ENCODE peak calls at places on chromosomes 6 and 20, in eight cellular contexts. W is osteocyte, Y is cardiac muscle cell, S is WTC11, M is ovary, F is PC-3, U is nephron progenitor cell, G is tibial artery. J is an unnamed sample.

GRCh38 chr6:138572200-138572875 is 73.0 kb upstream of the NHSL1 start:
- DNase-seq in G (peak), U (peak), Y (peak), M (peak), S (peak), W (no peak), F (peak), J (peak)

GRCh38 chr6:30060634-30060981 is 457 bp upstream of the POLR1H start:
- DNase-seq in U (peak), S (peak), Y (peak), W (no peak), G (peak), F (no peak), M (peak), J (peak)

GRCh38 chr20:7199867-7200266 is 432.4 kb downstream of the BMP2 start:
- DNase-seq in Y (no peak), W (no peak), S (no peak), U (no peak), F (no peak), G (no peak), M (no peak), J (no peak)

GRCh38 chr6:116388924-116389323 is 18.2 kb downstream of the DSE start:
- DNase-seq in M (no peak), W (no peak), U (no peak), S (no peak), Y (no peak), G (no peak), F (no peak), J (no peak)

GRCh38 chr6:16781348-16782169 is 20.3 kb upstream of the ATXN1 start:
- DNase-seq in U (no peak), G (no peak), M (no peak), F (peak), S (no peak), W (no peak), Y (no peak), J (no peak)

GRCh38 chr6:45717715-45718114 is 297.9 kb downstream of the CLIC5 start:
- DNase-seq in M (no peak), Y (no peak), S (no peak), W (no peak), G (no peak), U (no peak), F (no peak), J (no peak)

GRCh38 chr6:28923318-28924102 is at the start of gene TRIM27:
- DNase-seq in G (peak), F (peak), M (peak), W (peak), Y (peak), S (peak), U (peak), J (peak)

GRCh38 chr6:129844118-129844891 is 16.8 kb downstream of the TMEM244 start:
- DNase-seq in Y (peak), W (no peak), F (peak), S (no peak), G (no peak), M (no peak), U (peak), J (no peak)

GRCh38 chr20:62822788-62823651 is 6.2 kb downstream of the COL9A3 start:
- DNase-seq in U (peak), Y (no peak), M (no peak), F (peak), S (peak), W (no peak), G (no peak), J (peak)

GRCh38 chr6:69719602-69720193 is 77.1 kb downstream of the LMBRD1 start:
- DNase-seq in Y (peak), W (no peak), U (no peak), M (no peak), G (no peak), S (no peak), F (peak), J (peak)

GRCh38 chr6:102549221-102549874 is 1155.8 kb downstream of the GRIK2 start:
- DNase-seq in M (no peak), W (no peak), G (no peak), S (no peak), Y (no peak), F (peak), U (no peak), J (no peak)

GRCh38 chr20:50068041-50068651 is 44.8 kb downstream of the UBE2V1 start:
- DNase-seq in F (no peak), U (no peak), M (no peak), W (no peak), Y (no peak), S (no peak), G (no peak), J (no peak)

GRCh38 chr20:63074631-63075030 is 67.9 kb upstream of the BHLHE23 start:
- DNase-seq in W (no peak), G (no peak), Y (no peak), U (no peak), M (no peak), S (no peak), F (no peak), J (no peak)

GRCh38 chr6:42787018-42787611 is 5.3 kb downstream of the BICRAL start:
- DNase-seq in S (no peak), M (no peak), G (no peak), F (no peak), Y (no peak), U (peak), W (no peak), J (no peak)

GRCh38 chr6:49949062-49949461 is 14.9 kb downstream of the DEFB114 start:
- DNase-seq in M (no peak), G (no peak), S (no peak), Y (no peak), U (no peak), F (no peak), W (no peak), J (no peak)

GRCh38 chr20:52193886-52194545 is 2.4 kb upstream of the ZFP64 start:
- DNase-seq in U (no peak), F (no peak), W (peak), S (no peak), Y (no peak), M (no peak), G (no peak), J (no peak)

GRCh38 chr6:166460473-166461437 is 78.0 kb upstream of the MPC1 start:
- DNase-seq in F (no peak), S (no peak), Y (peak), U (no peak), W (no peak), G (no peak), M (no peak), J (no peak)

GRCh38 chr20:11144114-11144513 is 470.3 kb upstream of the JAG1 start:
- DNase-seq in F (no peak), G (no peak), U (no peak), Y (peak), M (no peak), S (no peak), W (no peak), J (no peak)

GRCh38 chr20:54382419-54382818 is 93.0 kb upstream of the DOK5 start:
- DNase-seq in Y (no peak), M (no peak), S (no peak), W (no peak), G (no peak), F (no peak), U (no peak), J (no peak)

GRCh38 chr6:107361568-107362270 is 97.6 kb downstream of the PDSS2 start:
- DNase-seq in M (no peak), F (peak), W (no peak), G (no peak), U (no peak), S (no peak), Y (peak), J (peak)

GRCh38 chr6:136646377-136646776 is 96.2 kb upstream of the MAP7 start:
- DNase-seq in U (no peak), S (no peak), W (no peak), M (no peak), G (no peak), F (no peak), Y (peak), J (no peak)

GRCh38 chr20:31595380-31595653 is 9.8 kb upstream of the ID1 start:
- DNase-seq in F (no peak), G (no peak), U (no peak), S (no peak), W (no peak), Y (no peak), M (no peak), J (no peak)

GRCh38 chr20:52410182-52410647 is 218.6 kb upstream of the ZFP64 start:
- DNase-seq in Y (peak), S (no peak), U (no peak), G (no peak), M (no peak), F (no peak), W (no peak), J (no peak)

GRCh38 chr20:62366370-62367135 is 559 bp downstream of the LAMA5 start:
- DNase-seq in Y (no peak), M (no peak), F (peak), U (peak), W (no peak), G (no peak), S (peak), J (peak)

GRCh38 chr20:34990661-34991214 is 35.1 kb downstream of the MYH7B start:
- DNase-seq in U (no peak), G (no peak), W (no peak), F (no peak), Y (no peak), S (no peak), M (no peak), J (no peak)

DNA sequence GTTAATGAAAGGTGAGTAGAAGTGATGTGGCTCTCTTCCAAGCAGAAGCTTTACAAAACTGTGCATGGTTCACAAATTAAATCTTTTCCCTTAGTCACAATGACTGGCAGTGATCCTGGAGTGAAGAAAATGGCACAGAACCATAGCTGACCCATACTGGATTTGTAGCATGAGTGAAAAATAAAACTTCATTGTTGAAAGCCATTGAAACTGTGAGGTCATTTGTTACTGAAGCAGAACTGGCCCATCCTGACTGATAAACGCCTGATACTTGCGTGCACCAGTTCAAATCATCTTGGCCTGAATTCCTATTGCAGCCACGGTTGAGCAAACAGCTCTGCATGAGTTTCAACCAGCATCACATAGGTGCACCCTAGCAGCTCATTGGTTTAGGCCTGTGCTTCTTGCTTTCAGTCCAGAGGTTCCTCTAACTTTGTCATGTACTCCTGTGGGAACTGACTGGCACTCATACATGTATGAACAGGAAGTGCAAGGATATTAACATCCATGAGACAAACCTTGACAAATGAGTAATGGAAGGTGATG is 40.5 kb downstream of the SAMD5 start:
- DNase-seq in U (no peak), Y (no peak), M (no peak), G (no peak), W (no peak), S (no peak), F (no peak), J (no peak)
- TF ChIP-seq CTCF in U (no peak), Y (no peak), M (no peak), G (no peak), W (no peak), S (no peak), F (no peak), J (no peak)

GRCh38 chr6:47736083-47736700 is 37.8 kb downstream of the ADGRF4 start:
- DNase-seq in U (no peak), G (no peak), S (no peak), F (peak), Y (no peak), W (no peak), M (no peak), J (no peak)

GRCh38 chr6:47734826-47735481 is 36.6 kb downstream of the ADGRF4 start:
- DNase-seq in S (no peak), G (no peak), W (no peak), Y (no peak), F (no peak), U (no peak), M (no peak), J (no peak)

GRCh38 chr6:47737406-47737805 is 39.0 kb downstream of the ADGRF4 start:
- DNase-seq in G (no peak), Y (no peak), F (peak), M (no peak), S (no peak), W (no peak), U (no peak), J (no peak)

GRCh38 chr6:47729457-47729856 is 31.1 kb downstream of the ADGRF4 start:
- DNase-seq in G (no peak), W (no peak), Y (no peak), M (no peak), F (no peak), U (no peak), S (no peak), J (no peak)

DNA sequence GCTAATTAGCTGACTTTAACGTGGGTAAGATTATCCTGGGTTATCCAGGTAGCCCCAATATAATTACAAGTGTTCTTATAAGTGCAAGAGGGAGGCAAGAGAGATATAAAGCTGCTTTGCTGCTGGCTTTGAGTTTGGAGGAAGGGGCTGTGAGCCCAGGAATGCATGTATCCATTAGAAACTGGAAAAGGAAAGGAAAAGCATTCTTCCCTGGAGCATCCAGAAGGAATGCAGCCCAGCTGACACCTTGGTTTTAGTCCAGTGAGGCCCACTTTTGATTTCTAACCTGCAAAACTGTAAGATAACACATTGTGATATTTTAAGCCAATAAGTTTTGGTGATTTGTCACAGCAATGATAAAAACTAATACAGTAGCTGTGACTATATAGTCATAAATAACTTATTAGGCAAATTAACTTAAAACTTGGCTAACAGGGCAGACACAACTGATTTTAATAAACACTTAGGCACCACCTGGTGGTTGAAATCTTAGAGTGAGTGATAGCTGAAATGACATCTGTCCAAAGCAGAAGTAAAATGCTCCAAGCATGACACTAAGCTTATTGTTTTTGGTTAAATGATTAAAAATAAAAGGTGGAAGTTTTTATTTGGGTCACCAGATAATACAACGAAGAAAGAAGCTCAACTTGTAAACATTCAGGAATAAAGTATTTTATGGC is 35.6 kb downstream of the ADGRF4 start:
- DNase-seq in W (no peak), M (no peak), F (peak), Y (peak), U (no peak), S (no peak), G (no peak), J (peak)
- TF ChIP-seq CTCF in W (peak), M (no peak), F (peak), Y (no peak), U (no peak), S (no peak), G (peak), J (peak)

GRCh38 chr6:146905313-146905712 is 298.9 kb upstream of the STXBP5 start:
- DNase-seq in W (no peak), F (peak), G (peak), Y (peak), U (no peak), M (no peak), S (no peak), J (peak)

GRCh38 chr6:146898888-146899227 is 300.1 kb downstream of the ADGB start:
- DNase-seq in W (no peak), S (no peak), Y (no peak), U (no peak), G (no peak), F (no peak), M (no peak), J (no peak)

GRCh38 chr6:146904596-146904995 is 299.6 kb upstream of the STXBP5 start:
- DNase-seq in S (no peak), U (no peak), W (no peak), F (no peak), Y (no peak), G (no peak), M (no peak), J (no peak)

GRCh38 chr6:146902846-146903245 is 301.4 kb upstream of the STXBP5 start:
- DNase-seq in Y (no peak), G (no peak), F (no peak), S (no peak), U (no peak), W (no peak), M (no peak), J (no peak)

GRCh38 chr6:146901940-146902816 is 302.0 kb upstream of the STXBP5 start:
- DNase-seq in Y (peak), S (no peak), U (no peak), F (peak), M (no peak), W (no peak), G (no peak), J (no peak)
- TF ChIP-seq CTCF in Y (peak), S (no peak), U (no peak), F (peak), M (no peak), W (peak), G (no peak), J (no peak)

DNA sequence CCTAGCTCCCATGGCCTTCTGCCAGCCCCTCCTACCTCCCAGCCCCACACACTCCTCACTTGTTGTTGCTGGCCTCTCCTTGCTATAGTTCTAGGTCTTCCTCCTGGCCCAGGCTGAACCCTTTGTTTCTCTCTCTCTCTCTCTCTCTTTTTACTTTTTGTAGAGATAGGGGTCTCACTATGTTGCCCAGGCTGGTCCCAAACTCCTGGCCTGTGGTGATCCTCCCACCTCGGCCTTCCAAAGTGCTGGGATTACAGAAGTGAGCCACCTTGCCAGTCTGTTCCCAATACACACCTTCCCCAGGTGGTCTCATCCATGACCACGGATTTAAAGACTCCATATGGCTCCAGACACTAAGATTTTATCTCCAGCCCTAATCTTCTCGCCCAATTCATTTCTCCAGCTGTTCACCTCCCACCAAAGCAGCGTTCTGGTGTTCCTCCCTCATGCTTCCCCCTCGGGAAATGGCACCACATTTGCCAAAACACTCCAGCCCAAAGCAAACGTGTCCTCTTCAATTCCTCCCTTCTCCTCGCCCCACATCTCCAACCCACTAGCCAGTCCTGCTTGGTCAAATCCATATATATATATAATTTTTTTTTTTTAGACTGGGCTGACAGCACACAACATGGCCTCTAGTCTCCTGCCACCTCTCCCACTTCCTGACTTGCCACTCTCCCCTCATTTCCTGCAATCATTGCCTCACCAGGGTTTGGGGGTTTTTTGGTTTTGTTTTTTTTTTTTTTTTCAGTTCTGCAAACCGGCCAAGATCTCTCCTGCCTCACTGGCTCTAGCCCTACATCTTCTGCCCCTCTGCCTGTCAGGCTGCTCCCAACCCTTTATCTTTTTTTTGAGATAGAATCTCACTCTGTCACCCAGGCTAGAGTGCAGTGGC is 104.4 kb downstream of the NCR2 start:
- DNase-seq in W (no peak), U (no peak), F (no peak), Y (peak), G (no peak), S (no peak), M (no peak), J (no peak)
- TF ChIP-seq CTCF in W (no peak), U (no peak), F (no peak), Y (no peak), G (no peak), S (no peak), M (no peak), J (no peak)

DNA sequence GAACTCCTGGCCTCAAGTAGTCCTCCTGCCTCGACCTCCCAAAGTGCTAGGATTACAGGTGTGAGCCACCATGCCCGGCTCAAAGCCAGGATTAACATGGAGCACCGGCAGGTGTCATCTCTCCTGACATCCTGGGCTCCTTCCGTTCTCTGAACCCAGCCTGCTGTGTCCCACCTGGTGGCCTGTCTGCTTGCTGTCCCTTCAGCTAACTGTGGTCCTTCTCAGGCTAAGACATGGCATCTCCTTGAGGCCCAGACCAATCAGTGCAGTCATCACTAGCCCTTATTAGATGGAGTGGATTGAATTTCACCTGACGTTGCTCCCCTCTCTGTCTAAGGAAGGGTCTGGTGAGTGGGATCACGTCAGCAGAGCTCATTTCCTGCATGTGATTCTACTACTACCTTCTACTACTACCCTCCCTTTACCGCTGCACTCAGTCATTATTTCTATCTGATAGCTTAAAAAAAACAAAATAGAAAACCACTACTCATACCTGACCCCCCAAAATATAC is 28.0 kb upstream of the SYNJ2 start:
- DNase-seq in Y (no peak), S (no peak), W (no peak), G (no peak), M (no peak), U (no peak), F (no peak), J (no peak)
- TF ChIP-seq CTCF in Y (no peak), S (no peak), W (no peak), G (no peak), M (no peak), U (no peak), F (no peak), J (no peak)